ENCODE peak calls at places on chromosomes 13 and 19, in eight cellular contexts. U, V, P, L, S, C, T and N are unnamed samples.

GRCh38 chr13:21240586-21240985 is 64.1 kb downstream of the MRPL57 start:
- DNase-seq in L (no peak), U (no peak), V (no peak), C (no peak), T (peak), S (peak), P (no peak), N (no peak)

GRCh38 chr19:42524943-42525342 is 3.3 kb downstream of the CEACAM1 start:
- DNase-seq in C (no peak), V (no peak), L (no peak), U (no peak), S (no peak), T (no peak), P (no peak), N (no peak)

GRCh38 chr13:27432612-27433210 is 8.3 kb downstream of the GTF3A start:
- DNase-seq in C (no peak), T (no peak), V (no peak), P (no peak), U (no peak), S (no peak), L (no peak), N (no peak)

GRCh38 chr13:50901701-50902100 is 7.9 kb upstream of the RNASEH2B start:
- DNase-seq in L (no peak), P (no peak), S (no peak), T (no peak), C (no peak), U (no peak), V (no peak), N (no peak)

GRCh38 chr19:35115538-35115951 is at the start of gene FXYD3:
- DNase-seq in U (no peak), V (no peak), T (no peak), P (no peak), L (no peak), C (no peak), S (no peak), N (no peak)

GRCh38 chr13:78689011-78689410 is 30.1 kb upstream of the OBI1 start:
- DNase-seq in P (no peak), L (no peak), U (no peak), S (no peak), T (no peak), V (no peak), C (no peak), N (no peak)

GRCh38 chr19:10852098-10852800 is 4.0 kb downstream of the C19orf38 start:
- DNase-seq in P (no peak), L (no peak), S (peak), C (no peak), T (no peak), V (peak), U (no peak), N (no peak)

GRCh38 chr13:98906746-98907502 is 70.9 kb downstream of the DOCK9 start:
- DNase-seq in S (no peak), V (no peak), P (no peak), U (no peak), T (no peak), L (no peak), C (no peak), N (no peak)

GRCh38 chr19:5290336-5291262 is 50.0 kb downstream of the PTPRS start:
- DNase-seq in S (no peak), T (no peak), L (no peak), P (no peak), V (no peak), C (no peak), U (no peak), N (no peak)

GRCh38 chr13:110064022-110064421 is 242.9 kb downstream of the COL4A1 start:
- DNase-seq in V (no peak), S (no peak), P (no peak), C (no peak), L (no peak), U (no peak), T (no peak), N (no peak)

GRCh38 chr13:50244913-50245574 is 229.8 kb downstream of the KCNRG start:
- DNase-seq in V (peak), T (peak), L (no peak), C (peak), U (no peak), P (no peak), S (peak), N (peak)

GRCh38 chr19:4803736-4804695 is 12.5 kb downstream of the FEM1A start:
- DNase-seq in L (peak), C (peak), S (peak), V (no peak), P (peak), U (peak), T (no peak), N (no peak)

GRCh38 chr19:12527034-12527836 is 24.0 kb downstream of the ZNF564 start:
- DNase-seq in T (peak), U (peak), V (peak), P (no peak), L (no peak), C (peak), S (no peak), N (no peak)

GRCh38 chr19:6516659-6517291 is 14.1 kb upstream of the TNFSF9 start:
- DNase-seq in U (peak), V (peak), P (peak), T (peak), C (peak), S (peak), L (peak), N (peak)

GRCh38 chr13:109348514-109349340 is 437.7 kb downstream of the IRS2 start:
- DNase-seq in S (peak), C (no peak), U (no peak), P (no peak), T (peak), V (no peak), L (no peak), N (no peak)

GRCh38 chr13:101416181-101417042 is at the start of gene NALCN:
- DNase-seq in T (no peak), V (no peak), S (peak), L (peak), P (no peak), U (no peak), C (no peak), N (peak)

GRCh38 chr13:49956131-49956530 is 20.0 kb upstream of the SPRYD7 start:
- DNase-seq in U (no peak), C (no peak), P (no peak), L (no peak), S (no peak), T (no peak), V (no peak), N (no peak)

GRCh38 chr19:39971380-39971841 is 446 bp downstream of the PSMC4 start:
- DNase-seq in V (no peak), U (no peak), S (no peak), P (no peak), L (peak), C (no peak), T (no peak), N (peak)

GRCh38 chr13:27005556-27005955 is 166.1 kb downstream of the USP12 start:
- DNase-seq in P (no peak), U (no peak), T (no peak), S (no peak), C (no peak), L (no peak), V (no peak), N (no peak)

GRCh38 chr19:12777217-12778019 is 2.1 kb upstream of the HOOK2 start:
- DNase-seq in C (peak), U (peak), T (no peak), P (peak), L (peak), S (peak), V (no peak), N (peak)

GRCh38 chr19:38233740-38234251 is 9.8 kb upstream of the DPF1 start:
- DNase-seq in P (no peak), T (no peak), S (peak), L (peak), V (no peak), U (peak), C (peak), N (peak)

GRCh38 chr13:23867027-23867491 is 22.1 kb downstream of the MIPEP start:
- DNase-seq in T (no peak), L (no peak), C (no peak), P (no peak), V (peak), S (peak), U (no peak), N (no peak)

GRCh38 chr19:2171349-2172145 is 7.8 kb downstream of the DOT1L start:
- DNase-seq in C (peak), U (peak), P (no peak), S (no peak), T (no peak), L (no peak), V (no peak), N (no peak)

GRCh38 chr13:29508130-29508873 is 87.2 kb downstream of the SLC7A1 start:
- DNase-seq in T (peak), S (peak), C (peak), P (peak), L (peak), U (peak), V (peak), N (peak)